ENCODE peak calls at places on chromosomes 4 and X, in four cellular contexts. One of them, this sample, is unnamed.

GRCh38 chrX:119726900-119727555 is 31.4 kb upstream of the SOWAHD start:
- DNase-seq in H9: no peak
- DNase-seq in trophoblast cell: no peak
- DNase-seq in H1: no peak
- DNase-seq in this sample: no peak

GRCh38 chrX:134836497-134836968 is 154.3 kb upstream of the SMIM10 start:
- DNase-seq in H9: no peak
- DNase-seq in trophoblast cell: no peak
- DNase-seq in H1: no peak
- DNase-seq in this sample: no peak

GRCh38 chr4:30945586-30945985 is 225.4 kb downstream of the PCDH7 start:
- DNase-seq in H9: no peak
- DNase-seq in trophoblast cell: no peak
- DNase-seq in H1: no peak
- DNase-seq in this sample: no peak

GRCh38 chr4:106384878-106385277 is 16.3 kb upstream of the GIMD1 start:
- DNase-seq in H9: no peak
- DNase-seq in trophoblast cell: no peak
- DNase-seq in H1: no peak
- DNase-seq in this sample: no peak

GRCh38 chr4:185819144-185819543 is 7.2 kb upstream of the SORBS2 start:
- DNase-seq in H9: no peak
- DNase-seq in trophoblast cell: no peak
- DNase-seq in H1: no peak
- DNase-seq in this sample: no peak

GRCh38 chr4:102825261-102826071 is 1.9 kb downstream of the UBE2D3 start:
- DNase-seq in H9: peak; percentile 50
- DNase-seq in trophoblast cell: peak; percentile 62
- DNase-seq in H1: no peak
- DNase-seq in this sample: peak; percentile 8

GRCh38 chrX:54481751-54482150 is 14.3 kb downstream of the FGD1 start:
- DNase-seq in H9: peak; percentile 47
- DNase-seq in trophoblast cell: no peak
- DNase-seq in H1: no peak
- DNase-seq in this sample: no peak

GRCh38 chr4:21507439-21507838 is 441.1 kb downstream of the KCNIP4 start:
- DNase-seq in H9: no peak
- DNase-seq in trophoblast cell: no peak
- DNase-seq in H1: no peak
- DNase-seq in this sample: no peak

GRCh38 chrX:8782595-8782994 is 18.6 kb downstream of the FAM9A start:
- DNase-seq in H9: no peak
- DNase-seq in trophoblast cell: no peak
- DNase-seq in H1: no peak
- DNase-seq in this sample: no peak

GRCh38 chr4:151362404-151363164 is 37.2 kb upstream of the SH3D19 start:
- DNase-seq in H9: peak; percentile 89
- DNase-seq in trophoblast cell: peak; percentile 67
- DNase-seq in H1: peak; percentile 90
- DNase-seq in this sample: peak; percentile 74

GRCh38 chr4:144709159-144709558 is 63.2 kb downstream of the HHIP start:
- DNase-seq in H9: no peak
- DNase-seq in trophoblast cell: no peak
- DNase-seq in H1: no peak
- DNase-seq in this sample: no peak

GRCh38 chrX:46665232-46666162 is 91.9 kb downstream of the CHST7 start:
- DNase-seq in H9: no peak
- DNase-seq in trophoblast cell: no peak
- DNase-seq in H1: no peak
- DNase-seq in this sample: no peak

GRCh38 chrX:123993326-123993725 is 31.8 kb downstream of the STAG2 start:
- DNase-seq in H9: no peak
- DNase-seq in trophoblast cell: peak; percentile 35
- DNase-seq in H1: no peak
- DNase-seq in this sample: no peak

GRCh38 chr4:101346312-101346561 is 1.1 kb downstream of the PPP3CA start:
- DNase-seq in H9: no peak
- DNase-seq in trophoblast cell: no peak
- DNase-seq in H1: no peak
- DNase-seq in this sample: no peak

GRCh38 chr4:46844325-46844917 is 64.6 kb downstream of the COX7B2 start:
- DNase-seq in H9: peak; percentile 29
- DNase-seq in trophoblast cell: peak; percentile 17
- DNase-seq in H1: no peak
- DNase-seq in this sample: peak; percentile 56

GRCh38 chr4:182143086-182143821 is 99.9 kb upstream of the TENM3 start:
- DNase-seq in H9: no peak
- DNase-seq in trophoblast cell: peak; percentile 62
- DNase-seq in H1: no peak
- DNase-seq in this sample: peak; percentile 24

GRCh38 chr4:26468283-26468949 is 21.9 kb downstream of the CCKAR start:
- DNase-seq in H9: no peak
- DNase-seq in trophoblast cell: no peak
- DNase-seq in H1: no peak
- DNase-seq in this sample: no peak

GRCh38 chr4:173517781-173518371 is 12.2 kb downstream of the HAND2 start:
- DNase-seq in H9: peak; percentile 67
- DNase-seq in trophoblast cell: no peak
- DNase-seq in H1: peak; percentile 75
- DNase-seq in this sample: no peak

GRCh38 chr4:148015468-148015867 is 283.6 kb downstream of the ARHGAP10 start:
- DNase-seq in H9: no peak
- DNase-seq in trophoblast cell: no peak
- DNase-seq in H1: no peak
- DNase-seq in this sample: no peak
- H3K4ac ChIP-seq in H9: no peak overlapping the region
- H3K4ac ChIP-seq in trophoblast cell: no peak overlapping the region
- H3K4ac ChIP-seq in H1: no peak overlapping the region
- H3K4ac ChIP-seq in this sample: no peak overlapping the region

DNA sequence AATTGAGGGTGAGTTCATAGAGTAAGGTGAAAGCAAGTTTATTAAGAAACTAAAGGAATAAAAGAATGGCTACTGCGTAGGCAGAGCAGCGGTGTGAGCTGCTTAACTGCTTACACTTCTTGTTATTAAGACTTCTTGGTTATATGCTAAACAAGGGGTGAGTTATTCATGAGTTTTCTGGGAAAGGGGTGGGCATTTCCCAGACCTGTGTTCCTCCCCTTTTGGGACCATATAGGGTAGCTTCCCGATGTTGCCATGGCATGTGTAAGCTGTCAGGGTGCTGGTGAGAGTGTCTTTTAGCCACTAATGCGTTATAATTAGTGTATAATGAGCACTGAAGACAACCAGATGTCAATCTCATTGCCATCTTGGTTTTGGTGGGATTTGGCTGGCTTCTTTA is 126.5 kb downstream of the ARSF start:
- DNase-seq in H9: no peak
- DNase-seq in trophoblast cell: no peak
- DNase-seq in H1: no peak
- DNase-seq in this sample: no peak
- H2BK12ac ChIP-seq in H9: no peak overlapping the region
- H2BK12ac ChIP-seq in trophoblast cell: no peak overlapping the region
- H2BK12ac ChIP-seq in H1: no peak overlapping the region
- H2BK12ac ChIP-seq in this sample: no peak overlapping the region

DNA sequence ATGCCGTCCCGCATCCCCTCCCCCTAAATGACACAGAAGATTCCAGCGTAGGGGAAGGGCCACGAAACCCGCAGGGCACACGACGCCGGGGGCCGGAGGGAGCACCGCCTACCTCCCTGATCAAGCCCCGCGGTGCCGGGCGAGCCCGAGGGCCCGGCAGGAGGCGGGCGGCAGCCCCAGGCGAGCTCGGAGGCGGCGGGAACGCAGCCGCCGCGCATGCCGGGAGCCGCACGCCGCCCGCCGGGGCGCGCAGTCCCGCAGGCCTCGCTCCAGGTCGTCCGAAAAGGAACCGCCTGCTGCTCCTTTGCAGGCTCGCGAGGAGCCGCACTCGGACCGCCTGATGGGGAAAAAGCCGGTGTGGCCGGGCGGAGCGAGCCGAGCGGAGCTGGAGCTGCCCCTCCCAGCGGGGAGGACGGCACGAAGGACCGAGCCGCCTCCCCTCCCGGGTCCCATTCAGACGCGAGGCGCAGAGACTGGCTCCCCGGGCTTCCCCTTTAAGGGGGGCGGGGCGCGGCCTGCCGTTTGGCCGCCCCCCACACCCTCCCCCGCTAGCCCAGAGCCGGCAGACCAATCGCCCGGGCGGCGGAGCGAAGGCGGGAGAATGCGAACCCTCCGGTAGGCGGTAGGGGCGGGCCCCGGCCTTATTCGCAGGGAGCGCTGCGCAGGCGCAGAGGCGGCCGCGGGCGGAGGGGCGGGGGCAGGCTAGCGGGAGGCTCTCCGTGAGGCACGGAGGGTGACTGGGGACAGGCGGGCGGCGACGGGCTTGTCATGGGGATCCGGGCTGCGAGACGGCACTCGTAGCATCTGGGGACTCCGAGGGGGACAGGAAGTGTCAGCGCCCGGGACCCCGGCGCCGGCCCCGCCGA is 561 bp upstream of the ING2 start:
- DNase-seq in H9: peak; percentile 98
- DNase-seq in trophoblast cell: peak; percentile 93
- DNase-seq in H1: peak; percentile 99
- DNase-seq in this sample: peak; percentile 98
- H3K4ac ChIP-seq in H9: no peak overlapping the region
- H3K4ac ChIP-seq in trophoblast cell: peak overlapping the region; percentile 65
- H3K4ac ChIP-seq in H1: peak overlapping the region; percentile 69
- H3K4ac ChIP-seq in this sample: no peak overlapping the region

GRCh38 chr4:76588268-76588667 is 153.2 kb downstream of the SHROOM3 start:
- DNase-seq in H9: peak; percentile 45
- DNase-seq in trophoblast cell: no peak
- DNase-seq in H1: no peak
- DNase-seq in this sample: peak; percentile 50
- H2BK12ac ChIP-seq in H9: peak overlapping the region; percentile 93
- H2BK12ac ChIP-seq in trophoblast cell: peak overlapping the region; percentile 98
- H2BK12ac ChIP-seq in H1: peak overlapping the region; percentile 86
- H2BK12ac ChIP-seq in this sample: peak overlapping the region; percentile 64

DNA sequence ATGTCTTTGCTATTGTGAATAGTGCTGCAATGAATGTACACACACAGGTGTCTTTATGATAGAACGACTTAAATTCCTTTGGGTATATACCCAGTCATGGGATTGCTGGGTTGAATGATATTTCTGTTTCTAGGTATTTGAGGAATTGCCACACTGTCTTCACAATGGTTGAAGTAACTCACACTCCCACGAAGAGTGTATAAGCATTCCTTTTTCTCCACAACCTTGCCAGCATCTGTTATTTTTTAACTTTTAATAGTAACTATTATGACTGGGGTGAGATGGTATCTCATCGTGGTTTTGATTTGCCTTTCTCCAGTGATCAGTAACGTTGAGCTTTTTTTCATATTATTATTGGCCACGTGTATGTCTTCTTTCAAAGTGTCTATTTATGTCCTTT is 17.6 kb upstream of the DCUN1D4 start:
- DNase-seq in H9: no peak
- DNase-seq in trophoblast cell: no peak
- DNase-seq in H1: no peak
- DNase-seq in this sample: no peak
- H3K4ac ChIP-seq in H9: no peak overlapping the region
- H3K4ac ChIP-seq in trophoblast cell: no peak overlapping the region
- H3K4ac ChIP-seq in H1: no peak overlapping the region
- H3K4ac ChIP-seq in this sample: no peak overlapping the region

This sample was measured in neuronal stem cell.